ENCODE peak calls at places on chromosome 1, in seven cellular contexts. One of them, this sample, is unnamed.

GRCh38 chr1:228102791-228103620 is at the start of gene C1orf35:
- DNase-seq in AG10803: peak
- DNase-seq in brain microvascular endothelial cell: peak
- DNase-seq in midbrain: peak
- DNase-seq in DMS153: peak
- DNase-seq in stimulated activated CD8-positive, alpha-beta memory T cell treated with anti-CD3 and anti-CD28 coated beads, Interleukin-7, amount 100 ng/mL, for 1 hour: peak
- DNase-seq in nucleus accumbens: peak
- DNase-seq in this sample: peak

GRCh38 chr1:228334226-228334935 is 72.3 kb downstream of the TRIM11 start:
- DNase-seq in AG10803: no peak
- DNase-seq in brain microvascular endothelial cell: no peak
- DNase-seq in midbrain: no peak
- DNase-seq in DMS153: no peak
- DNase-seq in stimulated activated CD8-positive, alpha-beta memory T cell treated with anti-CD3 and anti-CD28 coated beads, Interleukin-7, amount 100 ng/mL, for 1 hour: no peak
- DNase-seq in nucleus accumbens: no peak
- DNase-seq in this sample: no peak

GRCh38 chr1:31038360-31038759 is 27.2 kb downstream of the PUM1 start:
- DNase-seq in AG10803: peak
- DNase-seq in brain microvascular endothelial cell: peak
- DNase-seq in midbrain: no peak
- DNase-seq in DMS153: no peak
- DNase-seq in stimulated activated CD8-positive, alpha-beta memory T cell treated with anti-CD3 and anti-CD28 coated beads, Interleukin-7, amount 100 ng/mL, for 1 hour: no peak
- DNase-seq in nucleus accumbens: no peak
- DNase-seq in this sample: no peak

GRCh38 chr1:56484695-56485094 is 94.7 kb downstream of the PLPP3 start:
- DNase-seq in AG10803: peak
- DNase-seq in brain microvascular endothelial cell: no peak
- DNase-seq in midbrain: no peak
- DNase-seq in DMS153: no peak
- DNase-seq in stimulated activated CD8-positive, alpha-beta memory T cell treated with anti-CD3 and anti-CD28 coated beads, Interleukin-7, amount 100 ng/mL, for 1 hour: no peak
- DNase-seq in nucleus accumbens: no peak
- DNase-seq in this sample: no peak

GRCh38 chr1:227245613-227246320 is 72.5 kb downstream of the CDC42BPA start:
- DNase-seq in AG10803: peak
- DNase-seq in brain microvascular endothelial cell: no peak
- DNase-seq in midbrain: no peak
- DNase-seq in DMS153: no peak
- DNase-seq in stimulated activated CD8-positive, alpha-beta memory T cell treated with anti-CD3 and anti-CD28 coated beads, Interleukin-7, amount 100 ng/mL, for 1 hour: no peak
- DNase-seq in nucleus accumbens: no peak
- DNase-seq in this sample: no peak

GRCh38 chr1:40059292-40059959 is 18.9 kb downstream of the CAP1 start:
- DNase-seq in AG10803: peak
- DNase-seq in brain microvascular endothelial cell: no peak
- DNase-seq in midbrain: peak
- DNase-seq in DMS153: peak
- DNase-seq in stimulated activated CD8-positive, alpha-beta memory T cell treated with anti-CD3 and anti-CD28 coated beads, Interleukin-7, amount 100 ng/mL, for 1 hour: no peak
- DNase-seq in nucleus accumbens: no peak
- DNase-seq in this sample: no peak

GRCh38 chr1:186210258-186210657 is 164.8 kb downstream of the TPR start:
- DNase-seq in AG10803: no peak
- DNase-seq in brain microvascular endothelial cell: no peak
- DNase-seq in midbrain: no peak
- DNase-seq in DMS153: no peak
- DNase-seq in stimulated activated CD8-positive, alpha-beta memory T cell treated with anti-CD3 and anti-CD28 coated beads, Interleukin-7, amount 100 ng/mL, for 1 hour: no peak
- DNase-seq in nucleus accumbens: no peak
- DNase-seq in this sample: no peak

GRCh38 chr1:225897595-225898514 is 8.9 kb upstream of the LEFTY1 start:
- DNase-seq in AG10803: no peak
- DNase-seq in brain microvascular endothelial cell: no peak
- DNase-seq in midbrain: no peak
- DNase-seq in DMS153: peak
- DNase-seq in stimulated activated CD8-positive, alpha-beta memory T cell treated with anti-CD3 and anti-CD28 coated beads, Interleukin-7, amount 100 ng/mL, for 1 hour: peak
- DNase-seq in nucleus accumbens: no peak
- DNase-seq in this sample: no peak

GRCh38 chr1:53061123-53061858 is 722 bp upstream of the PODN start:
- DNase-seq in AG10803: peak
- DNase-seq in brain microvascular endothelial cell: no peak
- DNase-seq in midbrain: peak
- DNase-seq in DMS153: no peak
- DNase-seq in stimulated activated CD8-positive, alpha-beta memory T cell treated with anti-CD3 and anti-CD28 coated beads, Interleukin-7, amount 100 ng/mL, for 1 hour: no peak
- DNase-seq in nucleus accumbens: peak
- DNase-seq in this sample: no peak

GRCh38 chr1:2360588-2361364 is 30.6 kb downstream of the MORN1 start:
- DNase-seq in AG10803: peak
- DNase-seq in brain microvascular endothelial cell: no peak
- DNase-seq in midbrain: no peak
- DNase-seq in DMS153: no peak
- DNase-seq in stimulated activated CD8-positive, alpha-beta memory T cell treated with anti-CD3 and anti-CD28 coated beads, Interleukin-7, amount 100 ng/mL, for 1 hour: no peak
- DNase-seq in nucleus accumbens: no peak
- DNase-seq in this sample: peak

GRCh38 chr1:112359961-112360767 is 35.9 kb upstream of the CTTNBP2NL start:
- DNase-seq in AG10803: peak
- DNase-seq in brain microvascular endothelial cell: peak
- DNase-seq in midbrain: peak
- DNase-seq in DMS153: no peak
- DNase-seq in stimulated activated CD8-positive, alpha-beta memory T cell treated with anti-CD3 and anti-CD28 coated beads, Interleukin-7, amount 100 ng/mL, for 1 hour: no peak
- DNase-seq in nucleus accumbens: no peak
- DNase-seq in this sample: no peak

This sample was measured in mesothelial cell of epicardium.